ENCODE peak calls at places on chromosomes 3 and 15, in eight cellular contexts. A is neuronal stem cell, K is fibroblast of lung, H is mammary epithelial cell, N is IMR-90, I is H9, Y is PC-3, D is neural progenitor cell. J is an unnamed sample.
A peak's percentile ranks its signal among the peaks of the same experiment; 100 is the strongest.

GRCh38 chr3:78728406-78729145 is 1039.2 kb downstream of the ROBO1 start:
- DNase-seq in A (peak; percentile 15), K (peak; percentile 57), H (peak; percentile 48), N (peak; percentile 56), I (no peak), Y (no peak), D (peak; percentile 57), J (peak; percentile 51)

GRCh38 chr15:68209735-68210408 is 4.7 kb upstream of the CALML4 start:
- DNase-seq in A (no peak), K (no peak), H (no peak), N (no peak), I (no peak), Y (no peak), D (no peak), J (no peak)

GRCh38 chr15:31435891-31436628 is 109.4 kb downstream of the KLF13 start:
- DNase-seq in A (no peak), K (no peak), H (no peak), N (no peak), I (no peak), Y (peak; percentile 8), D (no peak), J (no peak)

GRCh38 chr3:66386925-66387650 is 113.7 kb downstream of the LRIG1 start:
- DNase-seq in A (no peak), K (no peak), H (no peak), N (peak; percentile 53), I (no peak), Y (no peak), D (no peak), J (no peak)

GRCh38 chr3:127800508-127800907 is 21.8 kb downstream of the MGLL start:
- DNase-seq in A (no peak), K (peak; percentile 51), H (peak; percentile 38), N (peak; percentile 47), I (no peak), Y (no peak), D (no peak), J (peak; percentile 27)

GRCh38 chr3:37037352-37037751 is 44.0 kb downstream of the MLH1 start:
- DNase-seq in A (no peak), K (no peak), H (no peak), N (no peak), I (no peak), Y (no peak), D (no peak), J (no peak)

GRCh38 chr3:126663257-126663656 is 8.3 kb upstream of the TXNRD3 start:
- DNase-seq in A (no peak), K (no peak), H (no peak), N (no peak), I (no peak), Y (no peak), D (no peak), J (no peak)

GRCh38 chr15:28112962-28113361 is 13.8 kb upstream of the OCA2 start:
- DNase-seq in A (no peak), K (no peak), H (no peak), N (no peak), I (no peak), Y (no peak), D (no peak), J (no peak)

GRCh38 chr15:57133127-57133968 is 214.9 kb downstream of the TCF12 start:
- DNase-seq in A (peak; percentile 79), K (peak; percentile 78), H (no peak), N (peak; percentile 34), I (no peak), Y (no peak), D (peak; percentile 92), J (peak; percentile 78)

GRCh38 chr3:149792485-149793270 is at the start of gene ANKUB1:
- DNase-seq in A (no peak), K (no peak), H (peak; percentile 66), N (no peak), I (no peak), Y (no peak), D (no peak), J (no peak)

GRCh38 chr15:25811481-25811906 is 51.6 kb downstream of the ATP10A start:
- DNase-seq in A (no peak), K (no peak), H (no peak), N (no peak), I (no peak), Y (no peak), D (no peak), J (no peak)

GRCh38 chr3:128133273-128133883 is 9.8 kb upstream of the RUVBL1 start:
- DNase-seq in A (peak; percentile 29), K (peak; percentile 42), H (peak; percentile 39), N (peak; percentile 70), I (peak; percentile 69), Y (peak; percentile 51), D (peak; percentile 80), J (peak; percentile 34)

GRCh38 chr3:63613561-63613960 is 38.9 kb upstream of the SNTN start:
- DNase-seq in A (no peak), K (peak; percentile 82), H (peak; percentile 13), N (peak; percentile 39), I (no peak), Y (no peak), D (no peak), J (peak; percentile 76)

GRCh38 chr3:12661926-12662592 is 1.9 kb downstream of the RAF1 start:
- DNase-seq in A (no peak), K (no peak), H (no peak), N (no peak), I (no peak), Y (no peak), D (no peak), J (no peak)

GRCh38 chr3:195732951-195733350 is 12.2 kb downstream of the MUC20 start:
- DNase-seq in A (no peak), K (no peak), H (no peak), N (peak; percentile 36), I (no peak), Y (no peak), D (no peak), J (no peak)

GRCh38 chr3:46845860-46846623 is 17.2 kb downstream of the MYL3 start:
- DNase-seq in A (peak; percentile 70), K (peak; percentile 79), H (peak; percentile 18), N (peak; percentile 57), I (peak; percentile 87), Y (peak; percentile 68), D (peak; percentile 81), J (peak; percentile 63)

GRCh38 chr3:160440687-160441086 is 8.9 kb downstream of the TRIM59 start:
- DNase-seq in A (no peak), K (no peak), H (no peak), N (no peak), I (no peak), Y (no peak), D (no peak), J (no peak)

GRCh38 chr15:91515188-91515754 is 338.2 kb upstream of the SLCO3A1 start:
- DNase-seq in A (no peak), K (peak; percentile 92), H (peak; percentile 90), N (peak; percentile 92), I (no peak), Y (peak; percentile 80), D (no peak), J (peak; percentile 86)

GRCh38 chr3:22474706-22475470 is 723.9 kb upstream of the ZNF385D start:
- DNase-seq in A (no peak), K (peak; percentile 81), H (peak; percentile 5), N (no peak), I (no peak), Y (peak; percentile 76), D (no peak), J (peak; percentile 76)

GRCh38 chr3:56219894-56220805 is 248.1 kb downstream of the ERC2 start:
- DNase-seq in A (no peak), K (no peak), H (no peak), N (no peak), I (no peak), Y (no peak), D (no peak), J (no peak)

GRCh38 chr3:138186803-138187295 is 252 bp upstream of the ARMC8 start:
- DNase-seq in A (no peak), K (peak; percentile 80), H (peak; percentile 84), N (peak; percentile 83), I (peak; percentile 87), Y (peak; percentile 81), D (peak; percentile 95), J (peak; percentile 61)

GRCh38 chr3:72996121-72996472 is 514 bp upstream of the PPP4R2 start:
- DNase-seq in A (no peak), K (no peak), H (no peak), N (no peak), I (no peak), Y (no peak), D (no peak), J (no peak)
- H3K4me2 ChIP-seq in A (peak overlapping the region; percentile 72), K (peak overlapping the region; percentile 59), H (peak overlapping the region; percentile 59), N (peak overlapping the region; percentile 93), I (peak overlapping the region; percentile 58), Y (peak overlapping the region; percentile 74), D (peak overlapping the region; percentile 64), J (peak overlapping the region; percentile 88)

GRCh38 chr3:69320867-69321266 is 65.0 kb downstream of the FRMD4B start:
- DNase-seq in A (no peak), K (no peak), H (no peak), N (no peak), I (no peak), Y (no peak), D (no peak), J (no peak)

GRCh38 chr3:69322110-69322509 is 63.8 kb downstream of the FRMD4B start:
- DNase-seq in A (no peak), K (no peak), H (no peak), N (no peak), I (no peak), Y (no peak), D (no peak), J (no peak)

GRCh38 chr3:69319652-69320051 is 66.2 kb downstream of the FRMD4B start:
- DNase-seq in A (no peak), K (no peak), H (no peak), N (no peak), I (no peak), Y (no peak), D (no peak), J (no peak)

GRCh38 chr3:69323941-69324340 is 61.9 kb downstream of the FRMD4B start:
- DNase-seq in A (no peak), K (no peak), H (no peak), N (no peak), I (no peak), Y (no peak), D (no peak), J (no peak)

GRCh38 chr3:69321301-69321986 is 64.4 kb downstream of the FRMD4B start:
- DNase-seq in A (no peak), K (no peak), H (no peak), N (no peak), I (no peak), Y (no peak), D (no peak), J (no peak)
- H3K9ac ChIP-seq in A (no peak overlapping the region), K (no peak overlapping the region), H (no peak overlapping the region), N (no peak overlapping the region), I (no peak overlapping the region), Y (no peak overlapping the region), D (no peak overlapping the region), J (no peak overlapping the region)

DNA sequence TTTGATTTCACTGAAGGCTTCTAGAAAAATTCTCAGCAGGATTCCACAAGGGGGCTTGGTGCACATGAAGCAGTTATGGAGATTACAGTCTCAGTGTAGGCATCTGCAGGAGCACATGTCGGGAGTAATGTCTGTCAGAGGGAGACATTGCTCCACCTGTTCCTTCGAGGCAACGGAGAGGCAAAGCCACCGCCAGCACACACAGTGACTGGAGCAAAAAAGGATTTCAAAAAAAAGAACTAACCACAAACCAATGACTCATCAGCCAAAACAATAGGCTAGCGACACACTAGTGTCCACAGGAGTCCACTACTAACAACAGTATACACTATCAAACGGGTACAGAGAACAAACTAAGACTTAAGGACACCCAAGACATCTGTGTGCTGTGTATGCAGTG is 68.9 kb downstream of the NPTN start:
- DNase-seq in A (no peak), K (peak; percentile 70), H (peak; percentile 55), N (peak; percentile 47), I (no peak), Y (peak; percentile 79), D (peak; percentile 12), J (peak; percentile 59)
- H3K4me2 ChIP-seq in A (no peak overlapping the region), K (no peak overlapping the region), H (no peak overlapping the region), N (no peak overlapping the region), I (no peak overlapping the region), Y (peak overlapping the region; percentile 9), D (no peak overlapping the region), J (peak overlapping the region; percentile 1)

GRCh38 chr15:77009646-77010311 is 14.9 kb downstream of the PSTPIP1 start:
- DNase-seq in A (no peak), K (no peak), H (peak; percentile 33), N (peak; percentile 14), I (no peak), Y (no peak), D (no peak), J (no peak)
- H3K9ac ChIP-seq in A (no peak overlapping the region), K (no peak overlapping the region), H (no peak overlapping the region), N (no peak overlapping the region), I (no peak overlapping the region), Y (no peak overlapping the region), D (no peak overlapping the region), J (no peak overlapping the region)